ENCODE peak calls at places on chromosomes 16 and 17, in ten cellular contexts. O is retinal pigment epithelial cell, J is progenitor cell of endocrine pancreas, T is AG04450, L is bronchial epithelial cell, R is mesothelial cell of epicardium, E is neural crest cell, Q is heart left ventricle, K is RWPE2, Z is cardiac muscle cell. G is an unnamed sample.

GRCh38 chr17:58270476-58271290 is 10.1 kb downstream of the MPO start:
- DNase-seq in E (no peak), Z (no peak), R (no peak), L (no peak), T (no peak), J (no peak), O (no peak), K (no peak), Q (no peak), G (no peak)

GRCh38 chr16:25051446-25052160 is 36.4 kb upstream of the ARHGAP17 start:
- DNase-seq in O (no peak), Z (peak; percentile 37), L (peak; percentile 78), Q (no peak), E (no peak), T (no peak), J (no peak), K (no peak), R (no peak), G (no peak)

GRCh38 chr17:81508639-81509047 is 4.0 kb downstream of the ACTG1 start:
- DNase-seq in Q (no peak), J (no peak), Z (peak; percentile 77), E (no peak), R (no peak), T (no peak), K (peak; percentile 51), O (no peak), L (peak; percentile 76), G (no peak)

GRCh38 chr16:31213877-31214704 is at the start of gene TRIM72:
- DNase-seq in E (no peak), Q (no peak), T (no peak), J (no peak), K (no peak), Z (no peak), L (no peak), R (no peak), O (no peak), G (no peak)

GRCh38 chr16:80323187-80323807 is 217.5 kb upstream of the DYNLRB2 start:
- DNase-seq in L (no peak), K (no peak), E (no peak), J (no peak), Z (no peak), O (peak; percentile 6), Q (no peak), T (no peak), R (no peak), G (no peak)

GRCh38 chr16:2527071-2527783 is 4.0 kb downstream of the CEMP1 start:
- DNase-seq in R (no peak), O (no peak), Q (no peak), L (no peak), Z (no peak), T (no peak), K (peak; percentile 54), J (no peak), E (no peak), G (no peak)

GRCh38 chr17:28365487-28365886 is 488 bp upstream of the SEBOX start:
- DNase-seq in E (no peak), Q (no peak), O (no peak), K (no peak), L (no peak), R (no peak), J (no peak), T (no peak), Z (no peak), G (no peak)

GRCh38 chr16:82368041-82368440 is 198.0 kb upstream of the MPHOSPH6 start:
- DNase-seq in Z (peak; percentile 35), O (peak; percentile 3), K (no peak), R (no peak), Q (peak; percentile 65), T (no peak), E (no peak), J (no peak), L (peak; percentile 30), G (no peak)

GRCh38 chr16:68365167-68365817 is 54.5 kb downstream of the PRMT7 start:
- DNase-seq in O (no peak), T (no peak), L (no peak), K (no peak), Z (no peak), Q (no peak), E (no peak), R (no peak), J (no peak), G (no peak)

GRCh38 chr17:9132291-9132690 is 111.0 kb downstream of the NTN1 start:
- DNase-seq in J (no peak), R (no peak), T (no peak), K (no peak), Z (no peak), Q (no peak), E (no peak), L (no peak), O (no peak), G (no peak)

GRCh38 chr17:79997004-79997673 is 38.5 kb downstream of the TBC1D16 start:
- DNase-seq in T (no peak), K (no peak), R (no peak), O (no peak), E (no peak), Q (no peak), J (no peak), Z (no peak), L (no peak), G (no peak)

GRCh38 chr16:8887952-8888560 is 5.9 kb downstream of the LITAFD start:
- DNase-seq in O (no peak), L (no peak), Q (peak; percentile 71), T (no peak), K (no peak), Z (peak; percentile 44), J (no peak), E (no peak), R (no peak), G (no peak)

GRCh38 chr17:21239680-21240374 is 13.4 kb downstream of the NATD1 start:
- DNase-seq in O (no peak), E (no peak), R (no peak), Q (no peak), T (no peak), K (no peak), Z (peak; percentile 52), J (no peak), L (peak; percentile 24), G (no peak)

GRCh38 chr17:60060474-60060873 is 18.2 kb downstream of the HEATR6 start:
- DNase-seq in Z (no peak), O (no peak), E (no peak), R (no peak), Q (no peak), L (no peak), K (no peak), J (no peak), T (no peak), G (no peak)

GRCh38 chr16:12303649-12304048 is 327.1 kb downstream of the SNX29 start:
- DNase-seq in J (no peak), T (no peak), L (no peak), K (no peak), O (no peak), E (no peak), R (no peak), Q (no peak), Z (peak; percentile 16), G (no peak)

GRCh38 chr16:86346034-86346433 is 164.3 kb upstream of the FOXF1 start:
- DNase-seq in Z (no peak), J (no peak), E (no peak), L (no peak), R (no peak), T (no peak), K (no peak), O (no peak), Q (no peak), G (no peak)

GRCh38 chr17:12088035-12088434 is 67.4 kb downstream of the MAP2K4 start:
- DNase-seq in L (no peak), R (no peak), T (no peak), E (no peak), O (no peak), Z (no peak), K (no peak), J (no peak), Q (no peak), G (no peak)

DNA sequence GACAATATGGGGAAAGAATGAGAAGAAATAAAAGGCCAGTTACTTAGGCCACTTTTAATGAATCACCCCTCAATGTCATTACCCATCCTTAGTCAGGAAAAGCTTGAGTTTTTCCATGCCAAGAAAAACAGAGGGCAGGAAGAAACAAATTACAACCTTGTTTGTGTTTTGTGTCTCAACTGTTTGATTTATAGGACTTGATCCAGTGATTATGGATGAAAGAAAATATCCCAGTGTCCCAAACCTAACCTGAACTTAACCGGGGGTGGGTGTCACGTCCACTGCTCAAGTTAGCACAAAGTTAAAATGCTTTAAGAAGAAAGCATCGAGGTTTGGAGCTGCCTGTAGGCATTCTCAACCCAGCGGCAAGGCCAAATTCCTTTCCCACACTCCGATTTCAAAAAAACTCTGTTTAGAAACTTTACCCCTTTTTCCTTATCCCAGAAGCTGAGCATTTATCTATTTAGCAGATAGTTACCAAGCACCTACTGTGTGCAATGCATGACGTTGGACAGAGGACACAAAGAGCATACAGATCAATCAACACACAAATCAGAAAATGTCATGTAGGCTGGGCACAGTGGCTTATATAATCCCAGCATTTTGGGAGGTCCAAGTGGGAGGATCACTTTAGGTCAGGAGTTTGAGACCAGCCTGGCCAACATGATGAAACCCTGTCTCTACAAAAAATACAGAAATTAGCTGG is 14.0 kb upstream of the CYB5B start:
- DNase-seq in Q (no peak), T (no peak), K (no peak), L (peak; percentile 85), R (no peak), E (no peak), O (no peak), Z (peak; percentile 74), J (no peak), G (no peak)
- TF ChIP-seq CTCF in Q (no peak), T (no peak), K (no peak), L (no peak), R (no peak), E (no peak), O (no peak), Z (no peak), J (no peak), G (no peak)

GRCh38 chr16:61131447-61131846 is 904.8 kb downstream of the CDH8 start:
- DNase-seq in L (no peak), Z (no peak), R (no peak), T (no peak), Q (no peak), E (no peak), K (no peak), J (no peak), O (no peak), G (no peak)
- TF ChIP-seq CTCF in L (no peak), Z (no peak), R (no peak), T (no peak), Q (no peak), E (no peak), K (no peak), J (no peak), O (no peak), G (no peak)

DNA sequence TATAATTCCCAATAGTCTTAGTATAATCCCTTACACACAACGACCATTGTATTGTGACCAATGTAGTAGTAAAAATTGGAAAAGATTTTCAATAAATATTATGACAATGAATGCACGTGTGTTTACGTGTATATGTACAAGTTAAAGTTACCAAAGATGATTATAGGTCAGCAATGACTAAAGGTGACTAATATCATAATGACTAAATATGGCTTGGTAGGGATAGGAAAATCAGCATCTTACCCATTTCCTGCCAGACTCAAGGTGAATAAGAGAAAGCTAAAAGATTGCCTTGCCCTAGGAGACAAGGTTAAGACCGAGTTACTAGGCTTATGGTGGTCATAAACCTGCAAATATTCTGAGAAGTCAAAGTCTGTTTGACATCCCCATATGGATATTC is 34.4 kb downstream of the CPD start:
- DNase-seq in Q (no peak), T (no peak), E (no peak), Z (no peak), K (no peak), R (no peak), O (no peak), L (peak; percentile 95), J (no peak), G (no peak)
- TF ChIP-seq CTCF in Q (no peak), T (no peak), E (no peak), Z (no peak), K (no peak), R (no peak), O (no peak), L (no peak), J (no peak), G (no peak)

GRCh38 chr16:87392823-87393679 is 915 bp downstream of the MAP1LC3B start:
- DNase-seq in O (no peak), J (peak; percentile 28), Q (peak; percentile 47), T (no peak), R (peak; percentile 61), Z (peak; percentile 48), L (peak; percentile 46), K (no peak), E (peak; percentile 29), G (no peak)
- TF ChIP-seq CTCF in O (peak; percentile 29), J (peak; percentile 14), Q (peak; percentile 34), T (peak; percentile 41), R (no peak), Z (peak; percentile 35), L (no peak), K (peak; percentile 35), E (no peak), G (peak; percentile 46)

G was measured in type B pancreatic cell.